ENCODE peak calls at places on chromosomes 13 and 19, in four cellular contexts. W is osteocyte, O is sigmoid colon, I is astrocyte of the spinal cord. Y is an unnamed sample.

GRCh38 chr19:5774921-5775320 is 9.6 kb downstream of the PRR22 start:
- DNase-seq in W (no peak), O (no peak), I (no peak), Y (no peak)

GRCh38 chr13:114106526-114106925 is 25.9 kb downstream of the RASA3 start:
- DNase-seq in W (no peak), O (no peak), I (no peak), Y (no peak)

GRCh38 chr13:89925107-89925506 is 1422.4 kb upstream of the MIR17HG start:
- DNase-seq in W (no peak), O (no peak), I (peak), Y (no peak)

GRCh38 chr19:43605875-43606568 is 5.9 kb upstream of the SRRM5 start:
- DNase-seq in W (no peak), O (no peak), I (no peak), Y (no peak)

GRCh38 chr13:112456138-112457056 is 80.2 kb downstream of the SPACA7 start:
- DNase-seq in W (no peak), O (no peak), I (no peak), Y (no peak)

GRCh38 chr19:58577581-58578429 is 4.7 kb upstream of the MZF1 start:
- DNase-seq in W (peak), O (peak), I (no peak), Y (no peak)

GRCh38 chr13:26679945-26680516 is 80.6 kb downstream of the GPR12 start:
- DNase-seq in W (no peak), O (no peak), I (peak), Y (no peak)

GRCh38 chr19:11244846-11245589 is 5.6 kb downstream of the ANGPTL8 start:
- DNase-seq in W (no peak), O (no peak), I (no peak), Y (no peak)

GRCh38 chr13:107043016-107043957 is 475.4 kb upstream of the ARGLU1 start:
- DNase-seq in W (no peak), O (no peak), I (peak), Y (no peak)

GRCh38 chr19:3556978-3557460 is 367 bp downstream of the MFSD12 start:
- DNase-seq in W (no peak), O (peak), I (no peak), Y (no peak)

GRCh38 chr13:107866007-107866665 is 349.2 kb downstream of the LIG4 start:
- DNase-seq in W (peak), O (no peak), I (peak), Y (no peak)

GRCh38 chr19:52369463-52370340 is at the start of gene ZNF880:
- DNase-seq in W (peak), O (peak), I (peak), Y (peak)

GRCh38 chr13:51906581-51906980 is 44.8 kb downstream of the CCDC70 start:
- DNase-seq in W (no peak), O (no peak), I (peak), Y (no peak)

GRCh38 chr13:113622791-113623490 is 35.1 kb downstream of the ATP4B start:
- DNase-seq in W (no peak), O (peak), I (no peak), Y (no peak)

GRCh38 chr13:27036236-27036981 is 135.2 kb downstream of the USP12 start:
- DNase-seq in W (peak), O (no peak), I (peak), Y (no peak)

GRCh38 chr13:99580500-99581268 is 79.4 kb downstream of the TM9SF2 start:
- DNase-seq in W (no peak), O (no peak), I (no peak), Y (no peak)

GRCh38 chr13:99575376-99575775 is 74.1 kb downstream of the TM9SF2 start:
- DNase-seq in W (no peak), O (no peak), I (no peak), Y (no peak)

GRCh38 chr13:99572921-99573320 is 71.6 kb downstream of the TM9SF2 start:
- DNase-seq in W (no peak), O (no peak), I (no peak), Y (no peak)

GRCh38 chr13:99582511-99582910 is 81.2 kb downstream of the TM9SF2 start:
- DNase-seq in W (no peak), O (no peak), I (no peak), Y (no peak)

DNA sequence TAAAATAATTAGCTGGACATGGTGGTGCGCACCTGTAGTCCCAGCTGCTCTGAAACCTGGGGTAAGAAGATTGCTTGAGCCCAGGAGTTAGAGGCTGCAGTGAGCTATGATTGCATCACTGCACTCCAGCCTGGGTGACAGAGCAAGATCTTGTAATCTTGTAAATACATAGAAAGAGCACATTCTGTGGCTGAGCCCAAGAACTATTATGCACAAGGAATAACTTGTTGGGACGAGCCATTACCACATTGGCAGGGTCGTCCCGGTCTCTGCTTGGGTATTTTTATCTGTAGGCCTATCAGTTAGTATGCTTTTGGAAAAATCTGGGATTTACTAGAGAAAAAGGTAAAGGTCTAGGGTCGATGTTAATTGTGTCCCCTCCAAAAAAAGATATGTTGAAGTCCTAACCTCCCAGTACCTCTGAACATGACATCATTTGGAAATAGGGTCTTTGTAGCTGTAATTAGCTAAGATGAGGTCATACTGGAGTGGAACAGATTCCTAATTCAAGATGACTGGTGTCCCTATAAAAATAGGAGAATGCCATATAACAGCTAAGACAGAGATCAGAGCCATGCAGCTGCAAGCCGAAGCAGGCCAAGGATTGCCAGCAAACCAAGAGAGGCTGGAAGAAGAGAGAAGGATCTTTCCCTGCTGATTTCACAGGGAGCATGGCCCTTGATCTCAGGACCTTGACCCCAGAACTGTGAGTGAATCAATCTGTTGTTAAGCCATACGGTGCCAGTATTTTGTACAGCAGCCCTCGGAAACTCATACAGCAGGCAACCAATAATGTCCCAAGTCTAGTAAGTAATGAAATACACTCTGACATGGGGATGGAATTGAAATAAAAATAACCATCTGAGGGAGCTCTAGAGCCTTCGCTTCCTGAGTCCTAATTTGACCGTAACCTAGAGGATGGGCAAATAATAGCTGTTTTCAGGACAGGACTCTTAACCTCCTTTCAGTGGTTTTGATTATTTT is 77.0 kb downstream of the TM9SF2 start:
- DNase-seq in W (no peak), O (no peak), I (no peak), Y (no peak)
- TF ChIP-seq CTCF in W (peak), O (no peak), I (peak), Y (no peak)

GRCh38 chr19:1220452-1221037 is 15.0 kb downstream of the STK11 start:
- DNase-seq in W (no peak), O (no peak), I (no peak), Y (no peak)

GRCh38 chr19:1221904-1222255 is 15.9 kb downstream of the CBARP start:
- DNase-seq in W (no peak), O (no peak), I (no peak), Y (no peak)

GRCh38 chr19:1222394-1222793 is 15.4 kb downstream of the CBARP start:
- DNase-seq in W (no peak), O (no peak), I (no peak), Y (no peak)

GRCh38 chr19:1219786-1220451 is 14.3 kb downstream of the STK11 start:
- DNase-seq in W (no peak), O (no peak), I (no peak), Y (no peak)

GRCh38 chr19:1221141-1221903 is 15.7 kb downstream of the STK11 start:
- DNase-seq in W (no peak), O (peak), I (peak), Y (no peak)
- TF ChIP-seq CTCF in W (peak), O (peak), I (peak), Y (no peak)

GRCh38 chr13:33388254-33388998 is 102.9 kb upstream of the STARD13 start:
- DNase-seq in W (no peak), O (no peak), I (no peak), Y (no peak)
- TF ChIP-seq CTCF in W (no peak), O (no peak), I (no peak), Y (no peak)

DNA sequence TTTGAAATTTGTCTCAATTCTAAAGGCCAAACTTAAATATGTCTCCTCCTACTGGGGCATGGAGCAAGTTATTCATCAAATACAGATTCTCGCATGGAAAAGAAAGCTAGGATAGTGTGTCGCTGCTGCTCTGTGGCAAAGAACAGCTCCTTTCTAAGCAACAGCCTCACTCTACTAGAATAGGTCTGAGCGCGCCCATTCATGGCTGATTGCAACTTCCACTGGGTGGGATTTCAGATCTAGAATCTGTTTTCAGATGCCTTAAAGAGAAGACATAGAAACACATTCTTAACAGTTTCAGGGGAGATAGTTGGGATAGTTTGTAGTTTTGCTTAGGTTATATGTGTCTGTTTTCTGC is 2.4 kb downstream of the RGCC start:
- DNase-seq in W (no peak), O (no peak), I (no peak), Y (no peak)
- TF ChIP-seq CTCF in W (no peak), O (no peak), I (no peak), Y (no peak)

GRCh38 chr19:19181614-19182013 is 10.3 kb downstream of the BORCS8 start:
- DNase-seq in W (no peak), O (no peak), I (no peak), Y (no peak)

GRCh38 chr19:19186742-19187141 is 5.2 kb downstream of the BORCS8 start:
- DNase-seq in W (no peak), O (no peak), I (no peak), Y (no peak)

DNA sequence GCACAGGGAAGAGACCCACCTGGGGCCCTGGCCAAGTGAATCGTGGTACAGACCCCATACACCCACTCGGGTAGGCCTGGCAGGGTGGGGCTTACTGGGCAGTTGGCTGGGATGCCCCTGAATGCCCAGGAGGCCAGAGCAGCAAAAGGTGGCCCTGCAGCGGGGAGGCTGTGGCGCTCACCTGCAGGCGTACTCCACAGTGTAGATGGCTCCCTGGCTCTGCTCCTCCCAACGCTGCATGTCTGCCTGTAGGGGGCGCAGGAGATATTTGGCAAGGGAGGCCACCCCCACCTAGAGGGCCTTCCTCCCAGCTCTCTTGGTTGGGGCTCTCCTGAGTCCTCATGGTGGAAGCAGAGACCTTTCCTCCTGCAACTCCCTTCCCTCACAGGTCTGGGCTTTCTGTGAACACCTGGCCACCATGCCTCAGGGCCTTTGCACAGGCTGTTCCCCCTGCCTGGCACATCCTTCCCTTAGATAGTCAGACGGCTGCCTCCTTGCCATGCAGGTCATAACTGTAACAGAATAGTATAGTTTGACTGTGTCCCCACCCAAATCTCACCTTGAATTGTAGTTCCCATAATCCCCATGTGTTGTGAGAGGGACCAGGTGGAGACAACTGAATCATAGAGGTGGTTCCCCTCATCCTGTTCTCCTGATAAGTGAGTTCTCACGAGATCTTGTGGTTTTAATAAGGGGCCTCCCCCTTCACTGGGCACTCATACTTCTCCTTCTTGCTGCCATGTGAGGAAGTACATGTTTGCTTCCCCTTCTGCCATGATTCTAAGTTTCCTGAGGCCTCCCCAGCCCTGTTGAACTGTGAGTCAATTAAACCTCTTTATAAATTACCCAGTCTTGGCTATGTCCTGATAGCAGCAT is 5.9 kb downstream of the BORCS8 start:
- DNase-seq in W (no peak), O (no peak), I (no peak), Y (peak)
- TF ChIP-seq CTCF in W (peak), O (no peak), I (peak), Y (peak)

Y was measured in CD8-positive, alpha-beta T cell.